ENCODE peak calls at places on chromosomes 13 and 19, in six cellular contexts. L is MM.1S, C is fibroblast of mammary gland, S is AG04449, A is colonic mucosa, O is bronchial epithelial cell. G is an unnamed sample.

GRCh38 chr13:39875583-39875982 is 220.1 kb downstream of the COG6 start:
- DNase-seq in L (no peak), C (no peak), S (no peak), A (no peak), O (no peak), G (no peak)

GRCh38 chr19:23002690-23003422 is at the start of gene ZNF728:
- DNase-seq in L (no peak), C (peak), S (no peak), A (peak), O (no peak), G (no peak)

GRCh38 chr19:39052243-39052746 is 19.9 kb upstream of the FBXO27 start:
- DNase-seq in L (peak), C (peak), S (no peak), A (peak), O (peak), G (no peak)

GRCh38 chr19:7336321-7336973 is 12.3 kb upstream of the ARHGEF18 start:
- DNase-seq in L (no peak), C (no peak), S (no peak), A (no peak), O (no peak), G (no peak)

GRCh38 chr19:14561832-14562351 is 10.0 kb downstream of the NDUFB7 start:
- DNase-seq in L (no peak), C (peak), S (no peak), A (no peak), O (peak), G (no peak)

GRCh38 chr19:55585658-55586339 is 5.2 kb upstream of the ZNF579 start:
- DNase-seq in L (no peak), C (peak), S (no peak), A (peak), O (no peak), G (peak)

GRCh38 chr13:25987987-25988386 is 63.8 kb downstream of the SHISA2 start:
- DNase-seq in L (no peak), C (no peak), S (no peak), A (no peak), O (no peak), G (no peak)

GRCh38 chr13:109610517-109610916 is 175.9 kb downstream of the IRS2 start:
- DNase-seq in L (no peak), C (peak), S (no peak), A (peak), O (peak), G (no peak)

GRCh38 chr19:1690570-1691307 is 38.3 kb upstream of the TCF3 start:
- DNase-seq in L (no peak), C (peak), S (no peak), A (peak), O (peak), G (no peak)

GRCh38 chr19:57110592-57111328 is 9.0 kb upstream of the USP29 start:
- DNase-seq in L (no peak), C (peak), S (no peak), A (no peak), O (no peak), G (no peak)

GRCh38 chr13:26541041-26541440 is 16.4 kb upstream of the WASF3 start:
- DNase-seq in L (no peak), C (no peak), S (no peak), A (no peak), O (no peak), G (no peak)

GRCh38 chr19:36771275-36772231 is 1.1 kb downstream of the ZNF850 start:
- DNase-seq in L (no peak), C (peak), S (peak), A (peak), O (peak), G (peak)

GRCh38 chr13:36608474-36608873 is 65.3 kb upstream of the SERTM1 start:
- DNase-seq in L (no peak), C (no peak), S (no peak), A (no peak), O (no peak), G (no peak)

GRCh38 chr13:113207890-113208423 is 512 bp downstream of the PCID2 start:
- DNase-seq in L (peak), C (peak), S (no peak), A (peak), O (peak), G (no peak)
- TF ChIP-seq CTCF in L (no peak), C (no peak), S (peak), A (no peak), O (no peak), G (no peak)

DNA sequence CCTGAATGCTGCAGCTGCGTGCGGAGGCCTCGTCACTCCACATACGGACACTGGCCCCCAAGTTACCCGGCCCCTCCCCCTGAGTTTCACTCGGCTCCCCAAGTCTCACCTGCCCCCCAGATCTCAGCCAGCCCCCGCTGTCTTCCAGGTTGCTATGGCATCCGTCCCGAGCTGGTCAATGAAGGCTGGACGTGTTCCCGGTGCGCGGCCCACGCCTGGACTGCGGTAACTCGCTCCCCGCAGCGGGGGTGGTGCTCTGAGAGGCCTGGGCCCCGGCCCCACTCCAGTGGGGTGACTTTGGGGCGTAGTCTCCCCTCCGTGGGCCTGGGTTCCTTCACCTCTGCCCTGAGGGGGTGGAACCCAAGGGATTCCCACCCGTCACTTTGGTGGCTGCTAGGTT is 168.2 kb downstream of the KDM4B start:
- DNase-seq in L (no peak), C (no peak), S (no peak), A (no peak), O (no peak), G (no peak)
- H3K4me3 ChIP-seq in L (no peak), C (no peak), S (no peak), A (no peak), O (no peak), G (no peak)

GRCh38 chr13:98576963-98577822 is at the start of gene STK24:
- DNase-seq in L (peak), C (peak), S (no peak), A (peak), O (no peak), G (no peak)
- TF ChIP-seq CTCF in L (no peak), C (no peak), S (no peak), A (no peak), O (no peak), G (no peak)

GRCh38 chr19:41926028-41926860 is 2.0 kb downstream of the ERFL start:
- DNase-seq in L (no peak), C (no peak), S (no peak), A (no peak), O (no peak), G (no peak)

GRCh38 chr19:41928221-41928683 is at the start of gene ERFL:
- DNase-seq in L (peak), C (no peak), S (no peak), A (peak), O (no peak), G (no peak)

GRCh38 chr19:41926861-41927809 is 1.1 kb downstream of the ERFL start:
- DNase-seq in L (no peak), C (no peak), S (no peak), A (no peak), O (no peak), G (no peak)

GRCh38 chr19:41928754-41929535 is 696 bp upstream of the ERFL start:
- DNase-seq in L (no peak), C (no peak), S (no peak), A (peak), O (no peak), G (no peak)

GRCh38 chr19:41927810-41928192 is 448 bp downstream of the ERFL start:
- DNase-seq in L (no peak), C (no peak), S (no peak), A (no peak), O (no peak), G (no peak)
- H3K4me3 ChIP-seq in L (peak), C (peak), S (peak), A (peak), O (no peak), G (peak)

DNA sequence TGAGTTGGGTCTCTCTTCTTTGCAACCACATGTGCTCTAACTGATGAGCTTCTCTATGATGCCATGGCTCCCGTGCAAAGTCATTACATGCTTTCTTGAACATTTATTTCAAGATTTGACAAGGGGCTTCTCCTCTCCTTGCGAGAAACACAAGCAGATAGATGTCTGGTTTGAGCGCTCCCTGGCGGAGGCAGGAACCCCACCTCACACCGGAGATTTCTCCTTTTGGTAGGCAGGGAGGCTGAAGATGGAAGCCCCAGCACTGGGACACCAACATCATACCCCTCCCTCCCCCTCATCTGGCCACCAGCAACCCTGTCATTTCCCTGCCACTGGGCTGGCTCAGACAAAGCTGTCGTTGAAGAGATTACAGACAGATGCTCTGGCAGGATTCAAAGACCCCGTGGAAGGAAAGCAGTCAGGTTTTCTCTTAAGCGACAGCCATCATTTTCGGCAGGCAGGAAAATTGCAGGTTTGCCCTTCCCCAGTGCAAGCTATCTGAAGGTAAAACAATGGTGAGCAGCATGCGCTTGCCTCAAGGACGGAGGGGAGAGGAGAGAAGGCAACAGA is 344.0 kb upstream of the TSHZ3 start:
- DNase-seq in L (no peak), C (no peak), S (no peak), A (no peak), O (no peak), G (no peak)
- TF ChIP-seq CTCF in L (no peak), C (no peak), S (no peak), A (no peak), O (no peak), G (no peak)

DNA sequence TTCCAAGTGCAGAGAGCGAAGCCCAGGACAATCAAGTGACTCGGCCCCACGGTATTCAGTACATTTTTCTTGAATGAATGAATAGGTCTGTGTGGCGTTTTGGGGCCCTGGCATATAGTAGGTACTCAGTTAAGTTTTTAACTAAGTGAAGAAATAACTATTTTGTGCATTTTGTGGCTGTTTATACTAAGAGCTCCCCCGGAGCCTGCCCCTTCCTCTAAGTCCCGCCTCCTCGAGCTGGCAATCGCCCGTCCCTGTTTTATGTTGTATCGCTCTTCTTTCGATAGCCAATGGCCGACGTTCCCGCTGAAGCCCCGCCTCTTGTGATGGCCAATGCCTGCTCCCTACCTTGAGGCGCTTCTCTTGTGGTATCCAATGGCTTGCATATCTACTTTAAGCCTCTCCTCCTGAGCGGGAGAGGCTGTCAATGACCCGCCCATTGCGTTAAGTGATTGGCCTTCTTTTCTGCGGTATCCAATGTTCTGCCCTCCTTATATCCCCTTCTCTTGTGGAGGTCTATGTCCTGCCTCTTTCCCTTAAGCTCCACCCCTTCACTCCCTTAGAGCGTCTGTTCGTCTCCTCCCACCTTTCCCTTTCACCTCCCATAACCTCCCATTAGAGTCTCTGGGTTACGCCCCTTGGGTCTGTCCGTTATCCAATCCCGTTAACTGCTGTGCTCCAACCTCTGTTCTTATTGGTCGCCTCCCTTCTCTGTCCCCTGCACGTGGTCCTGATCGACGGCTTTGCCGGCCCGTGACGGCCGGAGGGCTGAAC is 510 bp upstream of the HDGFL2 start:
- DNase-seq in L (peak), C (peak), S (peak), A (peak), O (peak), G (peak)
- H3K4me3 ChIP-seq in L (peak), C (peak), S (peak), A (peak), O (peak), G (peak)

GRCh38 chr19:46574533-46574932 is 26.6 kb upstream of the CALM3 start:
- DNase-seq in L (no peak), C (peak), S (no peak), A (no peak), O (no peak), G (peak)
- TF ChIP-seq CTCF in L (no peak), C (no peak), S (no peak), A (no peak), O (no peak), G (no peak)

DNA sequence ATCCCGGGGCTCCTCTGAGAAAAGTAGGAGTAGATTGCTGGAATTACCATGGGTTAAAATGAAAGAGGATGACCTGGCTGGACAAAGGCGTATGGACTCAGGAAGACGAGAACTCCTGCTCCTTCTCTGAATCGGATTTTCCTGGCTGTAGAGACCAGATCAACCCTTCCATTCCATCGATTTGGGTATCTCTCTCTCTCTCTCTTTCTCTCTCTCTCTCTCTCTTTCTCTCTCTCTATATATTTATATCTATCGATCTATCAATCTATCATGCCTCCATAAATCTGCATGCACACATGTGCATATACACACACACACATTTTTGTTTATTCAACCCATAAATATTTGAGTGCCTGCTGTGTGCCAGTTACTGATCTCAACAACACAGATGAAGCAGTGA is 234.9 kb downstream of the LMO7 start:
- DNase-seq in L (no peak), C (peak), S (no peak), A (no peak), O (no peak), G (no peak)
- H3K4me3 ChIP-seq in L (peak), C (peak), S (no peak), A (peak), O (peak), G (no peak)

GRCh38 chr13:19888799-19889198 is 25.4 kb upstream of the ZMYM5 start:
- DNase-seq in L (no peak), C (peak), S (no peak), A (no peak), O (peak), G (no peak)
- TF ChIP-seq CTCF in L (no peak), C (peak), S (no peak), A (no peak), O (no peak), G (no peak)